ENCODE peak calls at places on chromosomes 13 and 19, in six cellular contexts. One of them, this sample, is unnamed.

GRCh38 chr13:23146811-23147245 is 34.0 kb upstream of the SGCG start:
- DNase-seq in hypothalamus: no peak
- DNase-seq in activated naive CD8-positive, alpha-beta T cell treated with anti-CD3 and anti-CD28 coated beads for 36 hours: no peak
- DNase-seq in neural crest cell: no peak
- DNase-seq in activated B cell treated with CpG ODN at 0.5 μM for 24 hours: no peak
- DNase-seq in D341Med: no peak
- DNase-seq in this sample: peak

GRCh38 chr13:41707192-41707858 is 250.0 kb downstream of the RGCC start:
- DNase-seq in hypothalamus: no peak
- DNase-seq in activated naive CD8-positive, alpha-beta T cell treated with anti-CD3 and anti-CD28 coated beads for 36 hours: no peak
- DNase-seq in neural crest cell: no peak
- DNase-seq in activated B cell treated with CpG ODN at 0.5 μM for 24 hours: no peak
- DNase-seq in D341Med: no peak
- DNase-seq in this sample: no peak

GRCh38 chr13:110521946-110522345 is 39.6 kb downstream of the RAB20 start:
- DNase-seq in hypothalamus: no peak
- DNase-seq in activated naive CD8-positive, alpha-beta T cell treated with anti-CD3 and anti-CD28 coated beads for 36 hours: no peak
- DNase-seq in neural crest cell: no peak
- DNase-seq in activated B cell treated with CpG ODN at 0.5 μM for 24 hours: no peak
- DNase-seq in D341Med: no peak
- DNase-seq in this sample: no peak

GRCh38 chr19:47274891-47275865 is 493 bp downstream of the INAFM1 start:
- DNase-seq in hypothalamus: peak
- DNase-seq in activated naive CD8-positive, alpha-beta T cell treated with anti-CD3 and anti-CD28 coated beads for 36 hours: no peak
- DNase-seq in neural crest cell: peak
- DNase-seq in activated B cell treated with CpG ODN at 0.5 μM for 24 hours: no peak
- DNase-seq in D341Med: no peak
- DNase-seq in this sample: peak

GRCh38 chr13:114108141-114108761 is 24.2 kb downstream of the RASA3 start:
- DNase-seq in hypothalamus: no peak
- DNase-seq in activated naive CD8-positive, alpha-beta T cell treated with anti-CD3 and anti-CD28 coated beads for 36 hours: no peak
- DNase-seq in neural crest cell: no peak
- DNase-seq in activated B cell treated with CpG ODN at 0.5 μM for 24 hours: no peak
- DNase-seq in D341Med: no peak
- DNase-seq in this sample: no peak

GRCh38 chr13:85031771-85032170 is 767.4 kb downstream of the SLITRK6 start:
- DNase-seq in hypothalamus: no peak
- DNase-seq in activated naive CD8-positive, alpha-beta T cell treated with anti-CD3 and anti-CD28 coated beads for 36 hours: no peak
- DNase-seq in neural crest cell: no peak
- DNase-seq in activated B cell treated with CpG ODN at 0.5 μM for 24 hours: no peak
- DNase-seq in D341Med: no peak
- DNase-seq in this sample: no peak

GRCh38 chr19:44032001-44032610 is 6.9 kb downstream of the ZNF222 start:
- DNase-seq in hypothalamus: no peak
- DNase-seq in activated naive CD8-positive, alpha-beta T cell treated with anti-CD3 and anti-CD28 coated beads for 36 hours: no peak
- DNase-seq in neural crest cell: no peak
- DNase-seq in activated B cell treated with CpG ODN at 0.5 μM for 24 hours: no peak
- DNase-seq in D341Med: no peak
- DNase-seq in this sample: no peak

GRCh38 chr13:48563611-48564010 is 30.7 kb upstream of the RCBTB2 start:
- DNase-seq in hypothalamus: no peak
- DNase-seq in activated naive CD8-positive, alpha-beta T cell treated with anti-CD3 and anti-CD28 coated beads for 36 hours: no peak
- DNase-seq in neural crest cell: no peak
- DNase-seq in activated B cell treated with CpG ODN at 0.5 μM for 24 hours: no peak
- DNase-seq in D341Med: no peak
- DNase-seq in this sample: no peak

GRCh38 chr13:110361365-110361911 is 54.4 kb downstream of the COL4A2 start:
- DNase-seq in hypothalamus: no peak
- DNase-seq in activated naive CD8-positive, alpha-beta T cell treated with anti-CD3 and anti-CD28 coated beads for 36 hours: no peak
- DNase-seq in neural crest cell: no peak
- DNase-seq in activated B cell treated with CpG ODN at 0.5 μM for 24 hours: no peak
- DNase-seq in D341Med: no peak
- DNase-seq in this sample: no peak

GRCh38 chr13:45718063-45718462 is 15.9 kb downstream of the CBY2 start:
- DNase-seq in hypothalamus: no peak
- DNase-seq in activated naive CD8-positive, alpha-beta T cell treated with anti-CD3 and anti-CD28 coated beads for 36 hours: no peak
- DNase-seq in neural crest cell: no peak
- DNase-seq in activated B cell treated with CpG ODN at 0.5 μM for 24 hours: no peak
- DNase-seq in D341Med: peak
- DNase-seq in this sample: peak

GRCh38 chr13:99136427-99136954 is 64.2 kb upstream of the UBAC2 start:
- DNase-seq in hypothalamus: no peak
- DNase-seq in activated naive CD8-positive, alpha-beta T cell treated with anti-CD3 and anti-CD28 coated beads for 36 hours: no peak
- DNase-seq in neural crest cell: no peak
- DNase-seq in activated B cell treated with CpG ODN at 0.5 μM for 24 hours: no peak
- DNase-seq in D341Med: no peak
- DNase-seq in this sample: no peak

GRCh38 chr13:78323848-78324247 is 279.5 kb downstream of the POU4F1 start:
- DNase-seq in hypothalamus: no peak
- DNase-seq in activated naive CD8-positive, alpha-beta T cell treated with anti-CD3 and anti-CD28 coated beads for 36 hours: no peak
- DNase-seq in neural crest cell: no peak
- DNase-seq in activated B cell treated with CpG ODN at 0.5 μM for 24 hours: no peak
- DNase-seq in D341Med: no peak
- DNase-seq in this sample: no peak

GRCh38 chr19:46697142-46697960 is 19.6 kb downstream of the PRKD2 start:
- DNase-seq in hypothalamus: no peak
- DNase-seq in activated naive CD8-positive, alpha-beta T cell treated with anti-CD3 and anti-CD28 coated beads for 36 hours: peak
- DNase-seq in neural crest cell: peak
- DNase-seq in activated B cell treated with CpG ODN at 0.5 μM for 24 hours: no peak
- DNase-seq in D341Med: peak
- DNase-seq in this sample: peak

GRCh38 chr13:20064128-20064527 is 96.7 kb downstream of the GJA3 start:
- DNase-seq in hypothalamus: no peak
- DNase-seq in activated naive CD8-positive, alpha-beta T cell treated with anti-CD3 and anti-CD28 coated beads for 36 hours: no peak
- DNase-seq in neural crest cell: no peak
- DNase-seq in activated B cell treated with CpG ODN at 0.5 μM for 24 hours: no peak
- DNase-seq in D341Med: no peak
- DNase-seq in this sample: no peak

GRCh38 chr13:35283856-35284255 is 192.6 kb downstream of the MAB21L1 start:
- DNase-seq in hypothalamus: no peak
- DNase-seq in activated naive CD8-positive, alpha-beta T cell treated with anti-CD3 and anti-CD28 coated beads for 36 hours: no peak
- DNase-seq in neural crest cell: no peak
- DNase-seq in activated B cell treated with CpG ODN at 0.5 μM for 24 hours: no peak
- DNase-seq in D341Med: no peak
- DNase-seq in this sample: no peak

GRCh38 chr13:80116107-80116506 is 224.8 kb downstream of the SPRY2 start:
- DNase-seq in hypothalamus: no peak
- DNase-seq in activated naive CD8-positive, alpha-beta T cell treated with anti-CD3 and anti-CD28 coated beads for 36 hours: no peak
- DNase-seq in neural crest cell: no peak
- DNase-seq in activated B cell treated with CpG ODN at 0.5 μM for 24 hours: no peak
- DNase-seq in D341Med: no peak
- DNase-seq in this sample: no peak

GRCh38 chr13:24271611-24272451 is 37.5 kb upstream of the C1QTNF9 start:
- DNase-seq in hypothalamus: peak
- DNase-seq in activated naive CD8-positive, alpha-beta T cell treated with anti-CD3 and anti-CD28 coated beads for 36 hours: peak
- DNase-seq in neural crest cell: peak
- DNase-seq in activated B cell treated with CpG ODN at 0.5 μM for 24 hours: no peak
- DNase-seq in D341Med: no peak
- DNase-seq in this sample: peak

GRCh38 chr13:81639984-81640582 is 1299.2 kb upstream of the SPRY2 start:
- DNase-seq in hypothalamus: no peak
- DNase-seq in activated naive CD8-positive, alpha-beta T cell treated with anti-CD3 and anti-CD28 coated beads for 36 hours: no peak
- DNase-seq in neural crest cell: no peak
- DNase-seq in activated B cell treated with CpG ODN at 0.5 μM for 24 hours: no peak
- DNase-seq in D341Med: peak
- DNase-seq in this sample: no peak

GRCh38 chr13:40315416-40316064 is 350.9 kb downstream of the FOXO1 start:
- DNase-seq in hypothalamus: no peak
- DNase-seq in activated naive CD8-positive, alpha-beta T cell treated with anti-CD3 and anti-CD28 coated beads for 36 hours: peak
- DNase-seq in neural crest cell: no peak
- DNase-seq in activated B cell treated with CpG ODN at 0.5 μM for 24 hours: no peak
- DNase-seq in D341Med: no peak
- DNase-seq in this sample: no peak

GRCh38 chr19:6055013-6055795 is 55.1 kb downstream of the RFX2 start:
- DNase-seq in hypothalamus: no peak
- DNase-seq in activated naive CD8-positive, alpha-beta T cell treated with anti-CD3 and anti-CD28 coated beads for 36 hours: no peak
- DNase-seq in neural crest cell: no peak
- DNase-seq in activated B cell treated with CpG ODN at 0.5 μM for 24 hours: no peak
- DNase-seq in D341Med: no peak
- DNase-seq in this sample: no peak

GRCh38 chr13:28094311-28094710 is 6.1 kb downstream of the FLT3 start:
- DNase-seq in hypothalamus: no peak
- DNase-seq in activated naive CD8-positive, alpha-beta T cell treated with anti-CD3 and anti-CD28 coated beads for 36 hours: no peak
- DNase-seq in neural crest cell: no peak
- DNase-seq in activated B cell treated with CpG ODN at 0.5 μM for 24 hours: no peak
- DNase-seq in D341Med: no peak
- DNase-seq in this sample: no peak

GRCh38 chr13:30607908-30608307 is 9.8 kb upstream of the USPL1 start:
- DNase-seq in hypothalamus: no peak
- DNase-seq in activated naive CD8-positive, alpha-beta T cell treated with anti-CD3 and anti-CD28 coated beads for 36 hours: peak
- DNase-seq in neural crest cell: no peak
- DNase-seq in activated B cell treated with CpG ODN at 0.5 μM for 24 hours: peak
- DNase-seq in D341Med: no peak
- DNase-seq in this sample: no peak

GRCh38 chr19:1223018-1223855 is 14.6 kb downstream of the CBARP start:
- DNase-seq in hypothalamus: no peak
- DNase-seq in activated naive CD8-positive, alpha-beta T cell treated with anti-CD3 and anti-CD28 coated beads for 36 hours: no peak
- DNase-seq in neural crest cell: no peak
- DNase-seq in activated B cell treated with CpG ODN at 0.5 μM for 24 hours: no peak
- DNase-seq in D341Med: peak
- DNase-seq in this sample: no peak

GRCh38 chr19:3335431-3336350 is 30.7 kb upstream of the NFIC start:
- DNase-seq in hypothalamus: no peak
- DNase-seq in activated naive CD8-positive, alpha-beta T cell treated with anti-CD3 and anti-CD28 coated beads for 36 hours: no peak
- DNase-seq in neural crest cell: no peak
- DNase-seq in activated B cell treated with CpG ODN at 0.5 μM for 24 hours: no peak
- DNase-seq in D341Med: no peak
- DNase-seq in this sample: no peak

GRCh38 chr19:43997631-43998290 is 5.0 kb upstream of the ZNF230 start:
- DNase-seq in hypothalamus: no peak
- DNase-seq in activated naive CD8-positive, alpha-beta T cell treated with anti-CD3 and anti-CD28 coated beads for 36 hours: no peak
- DNase-seq in neural crest cell: no peak
- DNase-seq in activated B cell treated with CpG ODN at 0.5 μM for 24 hours: no peak
- DNase-seq in D341Med: no peak
- DNase-seq in this sample: no peak

GRCh38 chr19:9917322-9917721 is 19.0 kb downstream of the OLFM2 start:
- DNase-seq in hypothalamus: no peak
- DNase-seq in activated naive CD8-positive, alpha-beta T cell treated with anti-CD3 and anti-CD28 coated beads for 36 hours: no peak
- DNase-seq in neural crest cell: peak
- DNase-seq in activated B cell treated with CpG ODN at 0.5 μM for 24 hours: no peak
- DNase-seq in D341Med: peak
- DNase-seq in this sample: peak

GRCh38 chr13:76882431-76882830 is 3.8 kb downstream of the KCTD12 start:
- DNase-seq in hypothalamus: no peak
- DNase-seq in activated naive CD8-positive, alpha-beta T cell treated with anti-CD3 and anti-CD28 coated beads for 36 hours: no peak
- DNase-seq in neural crest cell: no peak
- DNase-seq in activated B cell treated with CpG ODN at 0.5 μM for 24 hours: no peak
- DNase-seq in D341Med: no peak
- DNase-seq in this sample: no peak

GRCh38 chr19:7911509-7912143 is 3.0 kb upstream of the TGFBR3L start:
- DNase-seq in hypothalamus: no peak
- DNase-seq in activated naive CD8-positive, alpha-beta T cell treated with anti-CD3 and anti-CD28 coated beads for 36 hours: no peak
- DNase-seq in neural crest cell: no peak
- DNase-seq in activated B cell treated with CpG ODN at 0.5 μM for 24 hours: no peak
- DNase-seq in D341Med: no peak
- DNase-seq in this sample: no peak

GRCh38 chr13:28603033-28603664 is 55.8 kb upstream of the POMP start:
- DNase-seq in hypothalamus: no peak
- DNase-seq in activated naive CD8-positive, alpha-beta T cell treated with anti-CD3 and anti-CD28 coated beads for 36 hours: no peak
- DNase-seq in neural crest cell: no peak
- DNase-seq in activated B cell treated with CpG ODN at 0.5 μM for 24 hours: no peak
- DNase-seq in D341Med: no peak
- DNase-seq in this sample: no peak